ENCODE peak calls at places on chromosome 7, in seven cellular contexts. J is hepatocyte, T is BJ, S is AG10803, X is bronchial epithelial cell, M is cardiac fibroblast, E is HFF-Myc. O is an unnamed sample.

GRCh38 chr7:364536-364935 is 74.6 kb downstream of the FOXL3 start:
- DNase-seq in S (no peak), X (no peak), J (no peak), E (no peak), M (no peak), T (no peak), O (peak; percentile 52)

GRCh38 chr7:918118-918425 is 36.4 kb downstream of the ADAP1 start:
- DNase-seq in J (no peak), T (no peak), M (no peak), E (no peak), X (no peak), S (no peak), O (no peak)

GRCh38 chr7:93117852-93118530 is at the start of gene SAMD9:
- DNase-seq in X (peak; percentile 86), T (peak; percentile 26), S (peak; percentile 83), J (peak; percentile 48), E (peak; percentile 44), M (peak; percentile 87), O (no peak)

GRCh38 chr7:96114190-96114589 is 207.7 kb downstream of the SLC25A13 start:
- DNase-seq in M (no peak), T (no peak), X (no peak), S (no peak), J (no peak), E (no peak), O (no peak)

GRCh38 chr7:67788689-67789088 is 792.1 kb downstream of the TYW1 start:
- DNase-seq in X (no peak), M (peak; percentile 41), S (peak; percentile 58), E (no peak), J (peak; percentile 49), T (no peak), O (no peak)

GRCh38 chr7:135978624-135979023 is 1.5 kb upstream of the MTPN start:
- DNase-seq in M (no peak), X (no peak), E (no peak), J (no peak), T (no peak), S (no peak), O (no peak)

GRCh38 chr7:23105644-23106490 is at the start of gene KLHL7:
- DNase-seq in X (peak; percentile 82), J (peak; percentile 97), E (peak; percentile 65), T (peak; percentile 59), M (peak; percentile 90), S (peak; percentile 87), O (peak; percentile 98)

GRCh38 chr7:117669818-117670217 is 190.0 kb downstream of the CFTR start:
- DNase-seq in S (no peak), E (no peak), M (no peak), T (no peak), J (no peak), X (no peak), O (no peak)

GRCh38 chr7:107874605-107875446 is 16.2 kb upstream of the DLD start:
- DNase-seq in E (peak; percentile 49), M (peak; percentile 77), T (no peak), X (peak; percentile 57), J (peak; percentile 78), S (peak; percentile 68), O (no peak)

GRCh38 chr7:128827971-128828711 is 2.1 kb upstream of the FLNC start:
- DNase-seq in E (no peak), M (peak; percentile 77), J (peak; percentile 82), X (peak; percentile 13), T (no peak), S (peak; percentile 75), O (no peak)

GRCh38 chr7:47400001-47400400 is 181.9 kb downstream of the TNS3 start:
- DNase-seq in M (no peak), T (no peak), J (no peak), X (no peak), S (no peak), E (no peak), O (no peak)

GRCh38 chr7:8215648-8216047 is 46.3 kb downstream of the ICA1 start:
- DNase-seq in M (no peak), X (no peak), T (no peak), E (no peak), J (no peak), S (no peak), O (no peak)

GRCh38 chr7:1029637-1030443 is 14.5 kb upstream of the GPR146 start:
- DNase-seq in X (no peak), S (no peak), M (no peak), T (no peak), E (no peak), J (no peak), O (peak; percentile 78)

DNA sequence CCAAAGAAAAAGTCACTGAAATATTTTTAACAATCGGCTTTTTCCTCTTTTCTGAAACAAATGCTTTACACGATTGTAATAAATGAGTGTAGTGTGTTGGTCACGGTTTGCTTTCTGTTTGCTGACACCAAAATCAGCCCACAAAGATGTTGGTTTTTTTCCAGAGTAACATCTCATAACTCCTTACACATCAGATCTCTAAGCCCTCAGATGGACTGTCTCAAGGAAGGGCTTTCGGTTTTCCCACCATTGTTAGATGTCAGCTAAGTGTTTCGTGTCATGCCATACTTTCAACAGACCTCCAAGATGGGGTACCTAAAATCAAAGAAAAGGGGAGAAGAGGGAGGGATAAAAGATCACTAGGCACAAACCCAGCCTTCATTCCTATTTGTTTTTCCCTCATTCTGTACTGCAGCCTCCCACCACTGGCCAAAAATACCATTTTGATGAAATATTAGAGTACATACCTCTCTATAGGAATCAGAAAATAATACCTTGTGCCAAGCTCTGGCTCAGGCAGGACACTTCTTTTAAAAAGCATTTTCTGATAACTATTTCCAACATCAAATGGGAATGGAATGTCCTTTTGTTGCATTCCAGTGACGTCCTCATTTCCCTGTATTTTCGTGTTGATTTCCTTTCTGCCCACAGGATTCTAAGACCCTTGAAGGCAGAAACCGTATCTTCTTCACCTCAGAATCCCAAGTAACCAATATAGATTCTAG is 159.1 kb downstream of the DGKI start:
- DNase-seq in S (peak; percentile 81), E (no peak), J (no peak), M (peak; percentile 79), X (peak; percentile 38), T (peak; percentile 72), O (no peak)
- H3K4me3 ChIP-seq in S (peak overlapping the region; percentile 29), E (no peak overlapping the region), J (no peak overlapping the region), M (no peak overlapping the region), X (no peak overlapping the region), T (no peak overlapping the region), O (no peak overlapping the region)

GRCh38 chr7:140350056-140350455 is 48.3 kb downstream of the SLC37A3 start:
- DNase-seq in X (no peak), S (no peak), E (no peak), J (no peak), M (no peak), T (no peak), O (no peak)
- TF ChIP-seq CTCF in X (no peak), S (no peak), E (no peak), J (no peak), M (no peak), T (no peak), O (no peak)

GRCh38 chr7:81669476-81670105 is 100.3 kb downstream of the HGF start:
- DNase-seq in M (no peak), X (peak; percentile 61), J (peak; percentile 49), T (no peak), E (no peak), S (no peak), O (no peak)

GRCh38 chr7:81662531-81662930 is 107.3 kb downstream of the HGF start:
- DNase-seq in E (no peak), S (peak; percentile 50), J (no peak), X (no peak), M (no peak), T (no peak), O (no peak)

GRCh38 chr7:81664304-81664703 is 105.5 kb downstream of the HGF start:
- DNase-seq in S (no peak), X (no peak), M (no peak), T (no peak), J (no peak), E (no peak), O (no peak)

GRCh38 chr7:81665236-81665635 is 104.6 kb downstream of the HGF start:
- DNase-seq in M (no peak), X (no peak), S (no peak), E (no peak), J (no peak), T (no peak), O (no peak)

DNA sequence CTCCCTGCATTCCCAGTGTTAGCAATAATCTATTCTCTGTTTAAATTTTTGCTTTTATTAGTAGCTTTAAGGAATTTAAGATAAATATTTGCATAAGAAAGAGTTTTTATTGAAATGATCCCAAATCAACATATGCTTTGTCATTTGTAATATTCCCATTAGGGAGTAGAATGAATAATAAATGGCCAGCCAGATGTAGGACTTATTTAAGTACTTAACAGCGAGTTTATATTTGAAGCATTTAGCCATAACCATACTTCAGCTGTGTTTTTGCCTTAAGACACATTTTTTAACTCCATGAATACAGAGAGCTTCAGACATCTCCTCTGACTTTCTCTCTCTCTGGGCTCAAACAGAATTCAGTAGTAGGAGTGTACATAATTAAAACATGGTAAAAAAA is 103.6 kb downstream of the HGF start:
- DNase-seq in M (no peak), S (no peak), E (no peak), J (no peak), T (no peak), X (no peak), O (no peak)
- H3K4me3 ChIP-seq in M (no peak overlapping the region), S (no peak overlapping the region), E (no peak overlapping the region), J (no peak overlapping the region), T (no peak overlapping the region), X (no peak overlapping the region), O (no peak overlapping the region)

DNA sequence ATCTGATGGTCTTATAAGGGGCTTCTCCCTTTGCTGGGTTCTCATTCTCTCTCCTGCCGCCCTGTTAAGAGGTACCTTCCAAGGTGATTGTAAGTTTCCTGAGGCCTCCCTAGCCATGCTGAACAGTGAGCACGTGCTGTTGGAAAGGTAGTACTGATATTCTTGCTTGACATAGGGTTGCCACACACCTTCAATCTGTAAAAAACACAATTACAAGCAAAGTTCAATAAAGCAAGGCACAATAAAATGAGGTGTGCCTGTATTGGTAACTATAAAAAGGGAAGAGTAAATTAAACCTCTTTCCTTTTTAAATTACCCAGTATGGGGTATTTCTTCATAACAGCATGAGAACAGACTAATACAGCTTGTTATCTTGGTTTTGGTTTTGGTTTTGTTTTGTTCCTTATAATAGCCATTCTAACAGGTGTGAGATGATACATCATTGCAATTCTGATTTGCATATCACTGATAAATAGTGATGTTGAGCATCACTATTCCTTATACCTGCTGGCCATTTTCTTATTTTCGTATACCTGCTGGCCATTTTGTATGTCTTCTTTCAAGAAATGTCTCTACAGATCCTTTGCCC is 164.9 kb upstream of the TRIM24 start:
- DNase-seq in E (no peak), X (no peak), S (no peak), T (no peak), M (no peak), J (no peak), O (no peak)
- TF ChIP-seq CTCF in E (no peak), X (no peak), S (no peak), T (no peak), M (no peak), J (no peak), O (no peak)

GRCh38 chr7:66255533-66256100 is 50.5 kb downstream of the TPST1 start:
- DNase-seq in X (peak; percentile 87), M (peak; percentile 42), E (no peak), T (peak; percentile 35), S (peak; percentile 60), J (no peak), O (no peak)
- H3K4me3 ChIP-seq in X (no peak overlapping the region), M (no peak overlapping the region), E (no peak overlapping the region), T (no peak overlapping the region), S (no peak overlapping the region), J (no peak overlapping the region), O (no peak overlapping the region)

GRCh38 chr7:151102991-151103390 is 16.7 kb downstream of the AGAP3 start:
- DNase-seq in E (no peak), S (no peak), X (no peak), T (no peak), J (no peak), M (no peak), O (no peak)
- TF ChIP-seq CTCF in E (no peak), S (no peak), X (no peak), T (no peak), J (no peak), M (no peak), O (no peak)

O was measured in kidney.